ENCODE peak calls at places on chromosomes 3 and 15, in nine cellular contexts. One of them, this sample, is unnamed. For H3K4me1, the result is how much of the 10 kb centered on the place peaks cover.

GRCh38 chr3:4656646-4657318 is 163.6 kb downstream of the ITPR1 start:
- DNase-seq in H1: no peak
- DNase-seq in RWPE2: no peak
- DNase-seq in A549: no peak
- DNase-seq in PC-3: no peak
- DNase-seq in psoas muscle: no peak
- DNase-seq in hepatocyte: no peak
- DNase-seq in NT2/D1: no peak
- DNase-seq in Peyer's patch: no peak
- DNase-seq in this sample: no peak

GRCh38 chr3:139534992-139535879 is 4.3 kb downstream of the RBP1 start:
- DNase-seq in H1: no peak
- DNase-seq in A549: no peak
- DNase-seq in RWPE2: no peak
- DNase-seq in psoas muscle: peak
- DNase-seq in NT2/D1: no peak
- DNase-seq in PC-3: peak
- DNase-seq in Peyer's patch: no peak
- DNase-seq in hepatocyte: peak
- DNase-seq in this sample: no peak

GRCh38 chr15:69081310-69082004 is 67.0 kb downstream of the NOX5 start:
- DNase-seq in RWPE2: no peak
- DNase-seq in psoas muscle: peak
- DNase-seq in PC-3: no peak
- DNase-seq in Peyer's patch: no peak
- DNase-seq in A549: no peak
- DNase-seq in hepatocyte: no peak
- DNase-seq in NT2/D1: no peak
- DNase-seq in H1: no peak
- DNase-seq in this sample: no peak

GRCh38 chr15:52922871-52923270 is 132.7 kb upstream of the ONECUT1 start:
- DNase-seq in RWPE2: no peak
- DNase-seq in H1: no peak
- DNase-seq in NT2/D1: no peak
- DNase-seq in psoas muscle: no peak
- DNase-seq in hepatocyte: no peak
- DNase-seq in A549: no peak
- DNase-seq in Peyer's patch: no peak
- DNase-seq in PC-3: no peak
- DNase-seq in this sample: no peak

GRCh38 chr3:63910873-63911272 is 1.3 kb downstream of the SCAANT1 start:
- DNase-seq in hepatocyte: no peak
- DNase-seq in A549: no peak
- DNase-seq in psoas muscle: no peak
- DNase-seq in Peyer's patch: no peak
- DNase-seq in RWPE2: no peak
- DNase-seq in PC-3: no peak
- DNase-seq in NT2/D1: no peak
- DNase-seq in H1: no peak
- DNase-seq in this sample: no peak

GRCh38 chr3:194201953-194202666 is 66.2 kb downstream of the HES1 start:
- DNase-seq in RWPE2: no peak
- DNase-seq in hepatocyte: no peak
- DNase-seq in psoas muscle: no peak
- DNase-seq in Peyer's patch: no peak
- DNase-seq in H1: no peak
- DNase-seq in A549: no peak
- DNase-seq in PC-3: no peak
- DNase-seq in NT2/D1: no peak
- DNase-seq in this sample: no peak

GRCh38 chr3:131518682-131519081 is 15.9 kb upstream of the MRPL3 start:
- DNase-seq in RWPE2: no peak
- DNase-seq in A549: no peak
- DNase-seq in psoas muscle: no peak
- DNase-seq in NT2/D1: no peak
- DNase-seq in PC-3: no peak
- DNase-seq in H1: no peak
- DNase-seq in hepatocyte: no peak
- DNase-seq in Peyer's patch: no peak
- DNase-seq in this sample: no peak

GRCh38 chr3:112390783-112391641 is 58.1 kb downstream of the CD200 start:
- DNase-seq in Peyer's patch: no peak
- DNase-seq in PC-3: peak
- DNase-seq in hepatocyte: peak
- DNase-seq in NT2/D1: peak
- DNase-seq in RWPE2: peak
- DNase-seq in A549: no peak
- DNase-seq in psoas muscle: no peak
- DNase-seq in H1: no peak
- DNase-seq in this sample: no peak

GRCh38 chr15:99485153-99485947 is 80.4 kb upstream of the MEF2A start:
- DNase-seq in hepatocyte: no peak
- DNase-seq in H1: no peak
- DNase-seq in psoas muscle: no peak
- DNase-seq in Peyer's patch: no peak
- DNase-seq in RWPE2: no peak
- DNase-seq in NT2/D1: no peak
- DNase-seq in PC-3: no peak
- DNase-seq in A549: no peak
- DNase-seq in this sample: no peak

GRCh38 chr3:187946031-187946691 is 200.9 kb upstream of the BCL6 start:
- DNase-seq in A549: no peak
- DNase-seq in psoas muscle: no peak
- DNase-seq in RWPE2: no peak
- DNase-seq in hepatocyte: peak
- DNase-seq in PC-3: no peak
- DNase-seq in H1: no peak
- DNase-seq in NT2/D1: no peak
- DNase-seq in Peyer's patch: no peak
- DNase-seq in this sample: no peak

GRCh38 chr15:97235285-97235985 is 725.1 kb upstream of the ARRDC4 start:
- DNase-seq in Peyer's patch: no peak
- DNase-seq in RWPE2: no peak
- DNase-seq in psoas muscle: no peak
- DNase-seq in H1: peak
- DNase-seq in PC-3: peak
- DNase-seq in hepatocyte: peak
- DNase-seq in NT2/D1: peak
- DNase-seq in A549: peak
- DNase-seq in this sample: peak

GRCh38 chr15:97978408-97979130 is 18.1 kb downstream of the ARRDC4 start:
- DNase-seq in RWPE2: no peak
- DNase-seq in A549: no peak
- DNase-seq in hepatocyte: peak
- DNase-seq in psoas muscle: no peak
- DNase-seq in H1: no peak
- DNase-seq in PC-3: no peak
- DNase-seq in NT2/D1: no peak
- DNase-seq in Peyer's patch: no peak
- DNase-seq in this sample: no peak

GRCh38 chr3:186653079-186653710 is 12.6 kb upstream of the HRG start:
- DNase-seq in Peyer's patch: peak
- DNase-seq in PC-3: no peak
- DNase-seq in RWPE2: no peak
- DNase-seq in hepatocyte: no peak
- DNase-seq in H1: no peak
- DNase-seq in psoas muscle: no peak
- DNase-seq in NT2/D1: no peak
- DNase-seq in A549: no peak
- DNase-seq in this sample: no peak

GRCh38 chr3:179446501-179446900 is 4.8 kb downstream of the GNB4 start:
- DNase-seq in psoas muscle: no peak
- DNase-seq in PC-3: peak
- DNase-seq in Peyer's patch: no peak
- DNase-seq in A549: no peak
- DNase-seq in RWPE2: no peak
- DNase-seq in hepatocyte: peak
- DNase-seq in NT2/D1: no peak
- DNase-seq in H1: no peak
- DNase-seq in this sample: no peak

GRCh38 chr15:100902436-100903190 is 16.5 kb upstream of the LRRK1 start:
- DNase-seq in PC-3: peak
- DNase-seq in H1: no peak
- DNase-seq in hepatocyte: peak
- DNase-seq in psoas muscle: peak
- DNase-seq in Peyer's patch: no peak
- DNase-seq in A549: no peak
- DNase-seq in RWPE2: peak
- DNase-seq in NT2/D1: no peak
- DNase-seq in this sample: no peak

GRCh38 chr15:51332211-51333147 is 5.9 kb downstream of the CYP19A1 start:
- DNase-seq in NT2/D1: no peak
- DNase-seq in Peyer's patch: no peak
- DNase-seq in hepatocyte: no peak
- DNase-seq in RWPE2: no peak
- DNase-seq in H1: no peak
- DNase-seq in A549: no peak
- DNase-seq in psoas muscle: no peak
- DNase-seq in PC-3: no peak
- DNase-seq in this sample: no peak

GRCh38 chr3:77281721-77282120 is 241.8 kb downstream of the ROBO2 start:
- DNase-seq in PC-3: no peak
- DNase-seq in RWPE2: no peak
- DNase-seq in Peyer's patch: no peak
- DNase-seq in H1: peak
- DNase-seq in psoas muscle: no peak
- DNase-seq in NT2/D1: no peak
- DNase-seq in A549: no peak
- DNase-seq in hepatocyte: no peak
- DNase-seq in this sample: no peak
- H3K4me3 ChIP-seq in PC-3: no peak
- H3K4me3 ChIP-seq in RWPE2: no peak
- H3K4me3 ChIP-seq in Peyer's patch: no peak
- H3K4me3 ChIP-seq in H1: no peak
- H3K4me3 ChIP-seq in psoas muscle: no peak
- H3K4me3 ChIP-seq in NT2/D1: no peak
- H3K4me3 ChIP-seq in A549: no peak
- H3K4me3 ChIP-seq in hepatocyte: no peak
- H3K4me3 ChIP-seq in this sample: no peak

GRCh38 chr15:78457101-78457500 is 19.1 kb downstream of the IREB2 start:
- DNase-seq in A549: peak
- DNase-seq in Peyer's patch: no peak
- DNase-seq in H1: no peak
- DNase-seq in hepatocyte: no peak
- DNase-seq in psoas muscle: no peak
- DNase-seq in PC-3: peak
- DNase-seq in RWPE2: no peak
- DNase-seq in NT2/D1: no peak
- DNase-seq in this sample: no peak
- H3K4me1 ChIP-seq in A549: half or more
- H3K4me1 ChIP-seq in Peyer's patch: under half
- H3K4me1 ChIP-seq in H1: under half
- H3K4me1 ChIP-seq in hepatocyte: under half
- H3K4me1 ChIP-seq in psoas muscle: half or more
- H3K4me1 ChIP-seq in PC-3: under half
- H3K4me1 ChIP-seq in RWPE2: under half
- H3K4me1 ChIP-seq in NT2/D1: under half
- H3K4me1 ChIP-seq in this sample: half or more

DNA sequence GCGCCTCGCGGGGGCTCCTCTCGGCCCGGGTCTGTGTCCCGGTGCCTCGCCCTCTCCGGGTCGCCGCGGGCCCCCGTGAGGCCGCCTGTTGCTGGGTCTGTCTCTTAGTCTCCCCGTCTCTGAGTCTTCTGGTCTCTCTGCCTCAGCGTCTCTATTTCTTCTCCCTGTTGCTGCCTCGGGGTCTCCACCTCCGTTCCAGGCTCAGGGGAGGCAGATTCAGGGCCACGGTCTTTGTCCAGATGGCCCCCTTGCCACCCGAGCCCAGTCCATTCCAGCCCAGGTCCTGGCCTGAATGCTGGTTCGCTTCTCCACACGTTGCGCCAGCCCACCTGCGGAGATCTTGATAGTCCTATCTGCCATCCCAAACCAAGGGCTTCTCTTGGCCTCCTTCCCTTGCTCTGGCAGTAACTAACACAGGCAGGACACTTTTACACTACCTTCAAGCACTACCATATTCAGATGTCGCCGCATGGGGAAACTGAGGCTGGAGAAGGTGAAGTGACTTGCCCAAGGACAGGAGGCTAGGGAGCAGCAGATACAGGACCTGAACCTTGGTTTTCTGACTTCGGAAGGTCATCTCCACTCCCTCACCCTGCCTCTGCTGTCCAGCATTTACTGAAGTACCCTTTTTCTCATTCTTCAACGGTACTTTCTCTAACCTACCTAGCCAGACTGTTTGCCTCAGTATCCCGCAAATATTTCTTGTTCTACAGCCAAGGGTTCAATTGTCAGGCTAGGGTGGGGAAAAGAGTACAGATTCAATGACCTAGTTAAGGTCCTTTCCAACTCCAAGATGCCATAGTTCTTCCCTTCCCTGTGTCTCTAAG is 616 bp upstream of the IGDCC4 start:
- DNase-seq in RWPE2: peak
- DNase-seq in A549: no peak
- DNase-seq in PC-3: no peak
- DNase-seq in H1: peak
- DNase-seq in NT2/D1: no peak
- DNase-seq in hepatocyte: no peak
- DNase-seq in Peyer's patch: no peak
- DNase-seq in psoas muscle: no peak
- DNase-seq in this sample: no peak
- H3K4me3 ChIP-seq in RWPE2: peak
- H3K4me3 ChIP-seq in A549: peak
- H3K4me3 ChIP-seq in PC-3: no peak
- H3K4me3 ChIP-seq in H1: peak
- H3K4me3 ChIP-seq in NT2/D1: peak
- H3K4me3 ChIP-seq in hepatocyte: no peak
- H3K4me3 ChIP-seq in Peyer's patch: peak
- H3K4me3 ChIP-seq in psoas muscle: peak
- H3K4me3 ChIP-seq in this sample: no peak

DNA sequence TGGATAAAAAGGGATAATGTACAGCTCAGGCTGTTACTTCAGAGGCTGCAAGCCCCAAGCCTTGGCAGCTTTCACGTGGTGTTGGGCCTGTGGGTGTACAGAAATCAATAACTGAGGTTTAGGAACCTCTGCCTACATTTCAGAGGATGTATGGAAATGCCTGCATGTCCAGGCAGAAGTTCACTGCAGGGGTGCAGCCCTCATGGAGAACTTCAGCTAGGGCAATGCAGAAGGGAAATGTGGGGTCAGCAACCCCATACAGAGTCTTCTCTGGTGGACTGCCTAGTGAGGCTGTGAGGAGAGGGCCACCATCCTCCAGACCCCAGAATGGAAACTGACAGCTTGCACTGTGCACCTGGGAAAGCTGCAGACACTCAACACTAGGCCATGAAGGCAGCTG is 1350.3 kb downstream of the ROBO2 start:
- DNase-seq in NT2/D1: no peak
- DNase-seq in H1: no peak
- DNase-seq in A549: no peak
- DNase-seq in hepatocyte: no peak
- DNase-seq in Peyer's patch: no peak
- DNase-seq in psoas muscle: no peak
- DNase-seq in RWPE2: no peak
- DNase-seq in PC-3: no peak
- DNase-seq in this sample: no peak
- H3K4me1 ChIP-seq in NT2/D1: under half
- H3K4me1 ChIP-seq in H1: under half
- H3K4me1 ChIP-seq in A549: under half
- H3K4me1 ChIP-seq in hepatocyte: under half
- H3K4me1 ChIP-seq in Peyer's patch: under half
- H3K4me1 ChIP-seq in psoas muscle: under half
- H3K4me1 ChIP-seq in RWPE2: under half
- H3K4me1 ChIP-seq in PC-3: under half
- H3K4me1 ChIP-seq in this sample: under half

This sample was measured in CD8-positive, alpha-beta memory T cell.